ENCODE peak calls at places on chromosomes 6 and 20, in nine cellular contexts. D is MM.1S; Q is iPS-NIHi11; M is GM18507; I is spleen; G is tibial artery; L is activated CD8-positive, alpha-beta memory T cell treated with anti-CD3 and anti-CD28 coated beads, Interleukin-2, amount 50 U/mL, for 4 hours; U is cerebellar cortex; R is naive thymus-derived CD8-positive, alpha-beta T cell. S is an unnamed sample.

GRCh38 chr20:34390769-34391447 is 27.8 kb downstream of the ITCH start:
- DNase-seq in D (peak; percentile 38), Q (no peak), M (no peak), I (no peak), G (peak; percentile 65), L (peak; percentile 50), U (no peak), R (no peak), S (no peak)

GRCh38 chr6:170006524-170007467 is 255.4 kb downstream of the ERMARD start:
- DNase-seq in D (no peak), Q (peak; percentile 81), M (no peak), I (peak; percentile 67), G (no peak), L (no peak), U (no peak), R (no peak), S (no peak)

GRCh38 chr6:35489995-35490791 is 6.7 kb downstream of the TEAD3 start:
- DNase-seq in D (no peak), Q (peak; percentile 77), M (no peak), I (no peak), G (peak; percentile 97), L (no peak), U (no peak), R (no peak), S (no peak)

GRCh38 chr20:37936451-37936850 is 33.5 kb downstream of the VSTM2L start:
- DNase-seq in D (no peak), Q (no peak), M (no peak), I (peak; percentile 47), G (no peak), L (no peak), U (no peak), R (no peak), S (no peak)

GRCh38 chr6:168355716-168356522 is 36.3 kb upstream of the DACT2 start:
- DNase-seq in D (no peak), Q (peak; percentile 84), M (no peak), I (no peak), G (no peak), L (no peak), U (peak; percentile 8), R (no peak), S (no peak)

GRCh38 chr6:153705429-153705828 is 333.6 kb upstream of the OPRM1 start:
- DNase-seq in D (no peak), Q (no peak), M (no peak), I (no peak), G (no peak), L (no peak), U (no peak), R (no peak), S (no peak)

GRCh38 chr20:43658068-43658722 is 8.7 kb upstream of the MYBL2 start:
- DNase-seq in D (no peak), Q (no peak), M (no peak), I (peak; percentile 63), G (peak; percentile 35), L (no peak), U (peak; percentile 24), R (no peak), S (no peak)

GRCh38 chr6:163354085-163354484 is 60.4 kb upstream of the QKI start:
- DNase-seq in D (no peak), Q (no peak), M (no peak), I (no peak), G (no peak), L (no peak), U (no peak), R (no peak), S (no peak)

GRCh38 chr6:88472731-88473130 is 306.6 kb upstream of the CNR1 start:
- DNase-seq in D (no peak), Q (no peak), M (no peak), I (no peak), G (no peak), L (no peak), U (no peak), R (no peak), S (no peak)

GRCh38 chr6:57283096-57283495 is 34.3 kb upstream of the PRIM2 start:
- DNase-seq in D (no peak), Q (no peak), M (no peak), I (no peak), G (no peak), L (no peak), U (no peak), R (no peak), S (no peak)

GRCh38 chr6:170516783-170517616 is 36.1 kb downstream of the PSMB1 start:
- DNase-seq in D (peak; percentile 44), Q (peak; percentile 53), M (peak; percentile 17), I (no peak), G (no peak), L (peak; percentile 29), U (peak; percentile 42), R (peak; percentile 7), S (peak; percentile 48)

GRCh38 chr6:32439708-32440214 is at the start of gene HLA-DRA:
- DNase-seq in D (peak; percentile 85), Q (peak; percentile 64), M (peak; percentile 61), I (no peak), G (no peak), L (no peak), U (peak; percentile 44), R (peak; percentile 2), S (peak; percentile 49)

GRCh38 chr20:48238781-48239180 is 453.5 kb upstream of the SULF2 start:
- DNase-seq in D (no peak), Q (no peak), M (no peak), I (no peak), G (no peak), L (no peak), U (no peak), R (no peak), S (no peak)

GRCh38 chr6:158047120-158047518 is 65.5 kb downstream of the SYNJ2 start:
- DNase-seq in D (no peak), Q (no peak), M (no peak), I (no peak), G (peak; percentile 66), L (peak; percentile 73), U (no peak), R (peak; percentile 51), S (no peak)

GRCh38 chr6:64145658-64146057 is 510.1 kb downstream of the PHF3 start:
- DNase-seq in D (no peak), Q (no peak), M (no peak), I (no peak), G (no peak), L (no peak), U (no peak), R (no peak), S (no peak)

GRCh38 chr6:12729467-12729866 is 12.9 kb downstream of the PHACTR1 start:
- DNase-seq in D (no peak), Q (no peak), M (no peak), I (no peak), G (no peak), L (no peak), U (no peak), R (no peak), S (no peak)

GRCh38 chr20:15155848-15156401 is 818.5 kb upstream of the FLRT3 start:
- DNase-seq in D (no peak), Q (no peak), M (no peak), I (no peak), G (no peak), L (no peak), U (no peak), R (no peak), S (no peak)

GRCh38 chr20:41142914-41143313 is 5.6 kb downstream of the PLCG1 start:
- DNase-seq in D (no peak), Q (no peak), M (no peak), I (no peak), G (peak; percentile 48), L (peak; percentile 42), U (no peak), R (no peak), S (peak; percentile 54)